ENCODE peak calls at places on chromosome 15, in eight cellular contexts. One of them, this sample, is unnamed.

GRCh38 chr15:84645496-84645895 is 8.6 kb downstream of the WDR73 start:
- DNase-seq in lower lobe of right lung: no peak
- DNase-seq in cortex of kidney: no peak
- DNase-seq in posterior vena cava: peak; percentile 52
- DNase-seq in NCI-H2081: no peak
- DNase-seq in skeletal muscle cell: no peak
- DNase-seq in aorta: peak; percentile 67
- DNase-seq in body of pancreas: no peak
- DNase-seq in this sample: no peak

GRCh38 chr15:62228604-62229003 is 63.5 kb upstream of the C2CD4B start:
- DNase-seq in NCI-H2081: no peak
- DNase-seq in posterior vena cava: no peak
- DNase-seq in cortex of kidney: no peak
- DNase-seq in skeletal muscle cell: no peak
- DNase-seq in body of pancreas: no peak
- DNase-seq in lower lobe of right lung: no peak
- DNase-seq in aorta: no peak
- DNase-seq in this sample: no peak

GRCh38 chr15:62503451-62503850 is 338.4 kb upstream of the C2CD4B start:
- DNase-seq in body of pancreas: peak; percentile 13
- DNase-seq in lower lobe of right lung: no peak
- DNase-seq in cortex of kidney: no peak
- DNase-seq in skeletal muscle cell: no peak
- DNase-seq in posterior vena cava: no peak
- DNase-seq in aorta: no peak
- DNase-seq in NCI-H2081: no peak
- DNase-seq in this sample: no peak

GRCh38 chr15:73318463-73319351 is 50.1 kb downstream of the HCN4 start:
- DNase-seq in cortex of kidney: no peak
- DNase-seq in NCI-H2081: no peak
- DNase-seq in body of pancreas: no peak
- DNase-seq in posterior vena cava: peak; percentile 79
- DNase-seq in skeletal muscle cell: no peak
- DNase-seq in aorta: peak; percentile 65
- DNase-seq in lower lobe of right lung: no peak
- DNase-seq in this sample: peak; percentile 83

GRCh38 chr15:95912280-95912625 is 418.2 kb upstream of the NR2F2 start:
- DNase-seq in NCI-H2081: no peak
- DNase-seq in aorta: no peak
- DNase-seq in skeletal muscle cell: no peak
- DNase-seq in body of pancreas: no peak
- DNase-seq in cortex of kidney: no peak
- DNase-seq in lower lobe of right lung: no peak
- DNase-seq in posterior vena cava: no peak
- DNase-seq in this sample: no peak

GRCh38 chr15:85624241-85624855 is 170.4 kb downstream of the KLHL25 start:
- DNase-seq in aorta: no peak
- DNase-seq in NCI-H2081: no peak
- DNase-seq in cortex of kidney: no peak
- DNase-seq in skeletal muscle cell: no peak
- DNase-seq in posterior vena cava: no peak
- DNase-seq in body of pancreas: no peak
- DNase-seq in lower lobe of right lung: no peak
- DNase-seq in this sample: no peak

GRCh38 chr15:94263341-94264273 is 32.2 kb downstream of the MCTP2 start:
- DNase-seq in posterior vena cava: no peak
- DNase-seq in cortex of kidney: no peak
- DNase-seq in lower lobe of right lung: no peak
- DNase-seq in skeletal muscle cell: no peak
- DNase-seq in body of pancreas: no peak
- DNase-seq in NCI-H2081: no peak
- DNase-seq in aorta: no peak
- DNase-seq in this sample: no peak

GRCh38 chr15:40042791-40043320 is 3.9 kb upstream of the SRP14 start:
- DNase-seq in body of pancreas: no peak
- DNase-seq in lower lobe of right lung: no peak
- DNase-seq in posterior vena cava: peak; percentile 36
- DNase-seq in aorta: no peak
- DNase-seq in NCI-H2081: no peak
- DNase-seq in skeletal muscle cell: no peak
- DNase-seq in cortex of kidney: no peak
- DNase-seq in this sample: no peak

GRCh38 chr15:84737005-84737404 is 11.4 kb upstream of the ZNF592 start:
- DNase-seq in body of pancreas: no peak
- DNase-seq in NCI-H2081: no peak
- DNase-seq in cortex of kidney: no peak
- DNase-seq in posterior vena cava: no peak
- DNase-seq in skeletal muscle cell: no peak
- DNase-seq in lower lobe of right lung: no peak
- DNase-seq in aorta: no peak
- DNase-seq in this sample: no peak

GRCh38 chr15:63497642-63498100 is 6.7 kb upstream of the USP3 start:
- DNase-seq in NCI-H2081: no peak
- DNase-seq in lower lobe of right lung: peak; percentile 88
- DNase-seq in skeletal muscle cell: no peak
- DNase-seq in aorta: no peak
- DNase-seq in body of pancreas: peak; percentile 71
- DNase-seq in cortex of kidney: no peak
- DNase-seq in posterior vena cava: no peak
- DNase-seq in this sample: peak; percentile 63

GRCh38 chr15:92035961-92036360 is 182.5 kb downstream of the SLCO3A1 start:
- DNase-seq in aorta: no peak
- DNase-seq in NCI-H2081: no peak
- DNase-seq in body of pancreas: no peak
- DNase-seq in skeletal muscle cell: no peak
- DNase-seq in cortex of kidney: no peak
- DNase-seq in posterior vena cava: no peak
- DNase-seq in lower lobe of right lung: no peak
- DNase-seq in this sample: no peak

GRCh38 chr15:59687831-59688230 is 1.3 kb downstream of the BNIP2 start:
- DNase-seq in cortex of kidney: no peak
- DNase-seq in NCI-H2081: no peak
- DNase-seq in skeletal muscle cell: no peak
- DNase-seq in aorta: no peak
- DNase-seq in body of pancreas: peak; percentile 14
- DNase-seq in posterior vena cava: no peak
- DNase-seq in lower lobe of right lung: no peak
- DNase-seq in this sample: no peak

GRCh38 chr15:64807051-64807749 is 18.2 kb downstream of the PIF1 start:
- DNase-seq in skeletal muscle cell: no peak
- DNase-seq in aorta: no peak
- DNase-seq in posterior vena cava: no peak
- DNase-seq in cortex of kidney: no peak
- DNase-seq in NCI-H2081: no peak
- DNase-seq in lower lobe of right lung: no peak
- DNase-seq in body of pancreas: no peak
- DNase-seq in this sample: no peak

GRCh38 chr15:46277994-46278885 is 643.4 kb downstream of the SQOR start:
- DNase-seq in NCI-H2081: peak; percentile 87
- DNase-seq in lower lobe of right lung: no peak
- DNase-seq in aorta: no peak
- DNase-seq in body of pancreas: no peak
- DNase-seq in skeletal muscle cell: no peak
- DNase-seq in cortex of kidney: no peak
- DNase-seq in posterior vena cava: no peak
- DNase-seq in this sample: no peak

GRCh38 chr15:38895326-38896282 is 331.0 kb upstream of the RASGRP1 start:
- DNase-seq in NCI-H2081: no peak
- DNase-seq in skeletal muscle cell: peak; percentile 73
- DNase-seq in lower lobe of right lung: no peak
- DNase-seq in aorta: no peak
- DNase-seq in posterior vena cava: no peak
- DNase-seq in cortex of kidney: no peak
- DNase-seq in body of pancreas: no peak
- DNase-seq in this sample: no peak

GRCh38 chr15:91348812-91349500 is 248.9 kb downstream of the SV2B start:
- DNase-seq in cortex of kidney: no peak
- DNase-seq in body of pancreas: no peak
- DNase-seq in posterior vena cava: no peak
- DNase-seq in aorta: no peak
- DNase-seq in NCI-H2081: no peak
- DNase-seq in skeletal muscle cell: no peak
- DNase-seq in lower lobe of right lung: no peak
- DNase-seq in this sample: no peak

GRCh38 chr15:37362414-37362813 is 262.1 kb upstream of the MEIS2 start:
- DNase-seq in NCI-H2081: no peak
- DNase-seq in body of pancreas: no peak
- DNase-seq in aorta: no peak
- DNase-seq in posterior vena cava: no peak
- DNase-seq in cortex of kidney: no peak
- DNase-seq in lower lobe of right lung: no peak
- DNase-seq in skeletal muscle cell: no peak
- DNase-seq in this sample: no peak

GRCh38 chr15:57611938-57612337 is 20.2 kb downstream of the MYZAP start:
- DNase-seq in NCI-H2081: no peak
- DNase-seq in body of pancreas: peak; percentile 90
- DNase-seq in aorta: no peak
- DNase-seq in lower lobe of right lung: peak; percentile 58
- DNase-seq in skeletal muscle cell: no peak
- DNase-seq in posterior vena cava: no peak
- DNase-seq in cortex of kidney: no peak
- DNase-seq in this sample: no peak

GRCh38 chr15:69623521-69624513 is 171.2 kb downstream of the RPLP1 start:
- DNase-seq in skeletal muscle cell: no peak
- DNase-seq in cortex of kidney: no peak
- DNase-seq in aorta: no peak
- DNase-seq in lower lobe of right lung: no peak
- DNase-seq in body of pancreas: no peak
- DNase-seq in posterior vena cava: no peak
- DNase-seq in NCI-H2081: no peak
- DNase-seq in this sample: no peak

GRCh38 chr15:81863157-81863556 is 182.7 kb downstream of the MEX3B start:
- DNase-seq in NCI-H2081: no peak
- DNase-seq in posterior vena cava: no peak
- DNase-seq in body of pancreas: no peak
- DNase-seq in skeletal muscle cell: peak; percentile 20
- DNase-seq in cortex of kidney: no peak
- DNase-seq in aorta: no peak
- DNase-seq in lower lobe of right lung: no peak
- DNase-seq in this sample: no peak

GRCh38 chr15:85024509-85025336 is 43.1 kb downstream of the PDE8A start:
- DNase-seq in body of pancreas: no peak
- DNase-seq in skeletal muscle cell: peak; percentile 24
- DNase-seq in lower lobe of right lung: no peak
- DNase-seq in posterior vena cava: no peak
- DNase-seq in NCI-H2081: no peak
- DNase-seq in aorta: no peak
- DNase-seq in cortex of kidney: no peak
- DNase-seq in this sample: no peak

GRCh38 chr15:73127302-73127936 is 75.2 kb downstream of the NEO1 start:
- DNase-seq in NCI-H2081: no peak
- DNase-seq in cortex of kidney: no peak
- DNase-seq in lower lobe of right lung: no peak
- DNase-seq in posterior vena cava: no peak
- DNase-seq in body of pancreas: peak; percentile 20
- DNase-seq in aorta: no peak
- DNase-seq in skeletal muscle cell: no peak
- DNase-seq in this sample: no peak

GRCh38 chr15:45126535-45127158 is 3.0 kb downstream of the DUOXA1 start:
- DNase-seq in lower lobe of right lung: peak; percentile 14
- DNase-seq in posterior vena cava: no peak
- DNase-seq in NCI-H2081: no peak
- DNase-seq in skeletal muscle cell: no peak
- DNase-seq in body of pancreas: peak; percentile 31
- DNase-seq in aorta: no peak
- DNase-seq in cortex of kidney: no peak
- DNase-seq in this sample: no peak

GRCh38 chr15:74311734-74312444 is 55.6 kb downstream of the CYP11A1 start:
- DNase-seq in aorta: no peak
- DNase-seq in body of pancreas: no peak
- DNase-seq in skeletal muscle cell: no peak
- DNase-seq in lower lobe of right lung: no peak
- DNase-seq in posterior vena cava: no peak
- DNase-seq in cortex of kidney: no peak
- DNase-seq in NCI-H2081: no peak
- DNase-seq in this sample: no peak

GRCh38 chr15:68054658-68055223 is 626 bp downstream of the PIAS1 start:
- DNase-seq in cortex of kidney: no peak
- DNase-seq in aorta: peak; percentile 87
- DNase-seq in skeletal muscle cell: no peak
- DNase-seq in NCI-H2081: peak; percentile 72
- DNase-seq in lower lobe of right lung: peak; percentile 86
- DNase-seq in posterior vena cava: peak; percentile 91
- DNase-seq in body of pancreas: peak; percentile 65
- DNase-seq in this sample: no peak

GRCh38 chr15:66954601-66955000 is 110.8 kb upstream of the SMAD3 start:
- DNase-seq in NCI-H2081: no peak
- DNase-seq in lower lobe of right lung: no peak
- DNase-seq in cortex of kidney: no peak
- DNase-seq in skeletal muscle cell: no peak
- DNase-seq in aorta: no peak
- DNase-seq in body of pancreas: no peak
- DNase-seq in posterior vena cava: no peak
- DNase-seq in this sample: no peak

GRCh38 chr15:79418693-79419279 is 13.3 kb upstream of the MINAR1 start:
- DNase-seq in posterior vena cava: no peak
- DNase-seq in aorta: no peak
- DNase-seq in skeletal muscle cell: no peak
- DNase-seq in lower lobe of right lung: no peak
- DNase-seq in body of pancreas: no peak
- DNase-seq in NCI-H2081: no peak
- DNase-seq in cortex of kidney: no peak
- DNase-seq in this sample: no peak

GRCh38 chr15:38603672-38604071 is 39.1 kb upstream of the RASGRP1 start:
- DNase-seq in skeletal muscle cell: no peak
- DNase-seq in aorta: no peak
- DNase-seq in posterior vena cava: no peak
- DNase-seq in cortex of kidney: no peak
- DNase-seq in lower lobe of right lung: no peak
- DNase-seq in NCI-H2081: no peak
- DNase-seq in body of pancreas: no peak
- DNase-seq in this sample: no peak

GRCh38 chr15:55362641-55363040 is 43.6 kb downstream of the PIGB start:
- DNase-seq in lower lobe of right lung: no peak
- DNase-seq in cortex of kidney: no peak
- DNase-seq in NCI-H2081: no peak
- DNase-seq in aorta: no peak
- DNase-seq in skeletal muscle cell: no peak
- DNase-seq in body of pancreas: no peak
- DNase-seq in posterior vena cava: no peak
- DNase-seq in this sample: no peak

GRCh38 chr15:42120285-42120684 is 25.9 kb upstream of the PLA2G4D start:
- DNase-seq in aorta: no peak
- DNase-seq in skeletal muscle cell: no peak
- DNase-seq in body of pancreas: no peak
- DNase-seq in NCI-H2081: no peak
- DNase-seq in cortex of kidney: no peak
- DNase-seq in lower lobe of right lung: no peak
- DNase-seq in posterior vena cava: no peak
- DNase-seq in this sample: no peak

GRCh38 chr15:39232512-39232911 is 348.4 kb upstream of the THBS1 start:
- DNase-seq in NCI-H2081: no peak
- DNase-seq in posterior vena cava: peak; percentile 68
- DNase-seq in skeletal muscle cell: peak; percentile 79
- DNase-seq in body of pancreas: no peak
- DNase-seq in lower lobe of right lung: no peak
- DNase-seq in aorta: no peak
- DNase-seq in cortex of kidney: no peak
- DNase-seq in this sample: no peak

GRCh38 chr15:34436126-34436955 is 1.3 kb downstream of the GOLGA8A start:
- DNase-seq in NCI-H2081: no peak
- DNase-seq in aorta: no peak
- DNase-seq in skeletal muscle cell: no peak
- DNase-seq in lower lobe of right lung: no peak
- DNase-seq in cortex of kidney: no peak
- DNase-seq in body of pancreas: no peak
- DNase-seq in posterior vena cava: no peak
- DNase-seq in this sample: peak; percentile 11

GRCh38 chr15:70538278-70538677 is 225.1 kb downstream of the UACA start:
- DNase-seq in skeletal muscle cell: no peak
- DNase-seq in lower lobe of right lung: no peak
- DNase-seq in cortex of kidney: no peak
- DNase-seq in NCI-H2081: no peak
- DNase-seq in posterior vena cava: no peak
- DNase-seq in body of pancreas: no peak
- DNase-seq in aorta: no peak
- DNase-seq in this sample: no peak

GRCh38 chr15:40847225-40847961 is 3.5 kb downstream of the SPINT1 start:
- DNase-seq in aorta: peak; percentile 67
- DNase-seq in cortex of kidney: no peak
- DNase-seq in body of pancreas: peak; percentile 85
- DNase-seq in posterior vena cava: peak; percentile 83
- DNase-seq in skeletal muscle cell: no peak
- DNase-seq in NCI-H2081: peak; percentile 51
- DNase-seq in lower lobe of right lung: peak; percentile 89
- DNase-seq in this sample: peak; percentile 41

This sample was measured in stimulated activated naive B cell treated with anti-CD40 and anti-IgM and Interleukin-4, amounts not matched to agents 10 μg/mL and 1 μg/mL and 100 μg/mL, for 72 hours.